ENCODE peak calls at places on chromosomes 6 and 20, in nine cellular contexts. D is uterus, O is HFFc6, F is HL-60, B is heart right ventricle, P is astrocyte of the spinal cord, X is choroid plexus epithelial cell, Q is AG10803, T is IMR-90. H is an unnamed sample.

GRCh38 chr6:108562503-108562993 is 1.8 kb downstream of the FOXO3 start:
- DNase-seq in Q (peak), F (peak), O (peak), P (peak), D (peak), B (peak), X (peak), T (peak), H (peak)

GRCh38 chr6:134303903-134304302 is 14.0 kb downstream of the SGK1 start:
- DNase-seq in D (no peak), X (peak), O (no peak), F (no peak), T (peak), P (no peak), Q (peak), B (no peak), H (no peak)

GRCh38 chr6:140346461-140346860 is 972.0 kb upstream of the CITED2 start:
- DNase-seq in P (peak), F (no peak), T (peak), B (no peak), D (no peak), Q (peak), O (peak), X (peak), H (peak)

GRCh38 chr6:8392569-8392968 is 42.8 kb downstream of the SLC35B3 start:
- DNase-seq in D (no peak), P (no peak), X (no peak), B (no peak), O (no peak), Q (no peak), T (no peak), F (no peak), H (no peak)

GRCh38 chr20:44092551-44093248 is 94.3 kb downstream of the JPH2 start:
- DNase-seq in D (no peak), X (peak), P (peak), F (peak), O (peak), T (peak), Q (peak), B (no peak), H (peak)

GRCh38 chr6:30707281-30707850 is 9.7 kb downstream of the MDC1 start:
- DNase-seq in D (no peak), X (peak), P (no peak), B (no peak), F (no peak), O (no peak), T (no peak), Q (no peak), H (peak)

GRCh38 chr20:61743606-61744005 is 322.1 kb downstream of the TAF4 start:
- DNase-seq in D (no peak), O (no peak), P (no peak), F (no peak), X (no peak), Q (no peak), T (no peak), B (no peak), H (no peak)

GRCh38 chr6:110534731-110535164 is 58.3 kb upstream of the SLC22A16 start:
- DNase-seq in O (peak), B (no peak), T (peak), F (no peak), P (peak), X (peak), Q (peak), D (no peak), H (peak)

GRCh38 chr20:57748601-57749130 is 38.9 kb upstream of the PMEPA1 start:
- DNase-seq in B (peak), T (peak), Q (peak), P (peak), D (peak), X (peak), F (no peak), O (peak), H (peak)

GRCh38 chr6:167588181-167588919 is 238.4 kb upstream of the AFDN start:
- DNase-seq in X (peak), F (no peak), D (no peak), O (no peak), T (no peak), Q (no peak), B (no peak), P (peak), H (no peak)

GRCh38 chr20:64116541-64117423 is 9.4 kb upstream of the NPBWR2 start:
- DNase-seq in F (no peak), T (no peak), Q (no peak), D (no peak), O (no peak), P (no peak), X (no peak), B (no peak), H (no peak)

GRCh38 chr6:156991971-156992370 is 214.8 kb downstream of the ARID1B start:
- DNase-seq in B (no peak), O (peak), D (no peak), Q (no peak), X (peak), T (peak), P (peak), F (no peak), H (no peak)

GRCh38 chr20:18443841-18444240 is 23.0 kb downstream of the DZANK1 start:
- DNase-seq in X (peak), Q (peak), B (no peak), F (no peak), D (no peak), T (peak), P (peak), O (peak), H (peak)

GRCh38 chr20:15482525-15482924 is 1090.7 kb downstream of the KIF16B start:
- DNase-seq in F (no peak), B (no peak), O (no peak), Q (no peak), P (no peak), X (no peak), T (no peak), D (no peak), H (peak)

GRCh38 chr6:110320307-110320706 is 37.8 kb downstream of the METTL24 start:
- DNase-seq in O (no peak), B (no peak), F (no peak), X (no peak), D (no peak), T (no peak), Q (no peak), P (no peak), H (no peak)

DNA sequence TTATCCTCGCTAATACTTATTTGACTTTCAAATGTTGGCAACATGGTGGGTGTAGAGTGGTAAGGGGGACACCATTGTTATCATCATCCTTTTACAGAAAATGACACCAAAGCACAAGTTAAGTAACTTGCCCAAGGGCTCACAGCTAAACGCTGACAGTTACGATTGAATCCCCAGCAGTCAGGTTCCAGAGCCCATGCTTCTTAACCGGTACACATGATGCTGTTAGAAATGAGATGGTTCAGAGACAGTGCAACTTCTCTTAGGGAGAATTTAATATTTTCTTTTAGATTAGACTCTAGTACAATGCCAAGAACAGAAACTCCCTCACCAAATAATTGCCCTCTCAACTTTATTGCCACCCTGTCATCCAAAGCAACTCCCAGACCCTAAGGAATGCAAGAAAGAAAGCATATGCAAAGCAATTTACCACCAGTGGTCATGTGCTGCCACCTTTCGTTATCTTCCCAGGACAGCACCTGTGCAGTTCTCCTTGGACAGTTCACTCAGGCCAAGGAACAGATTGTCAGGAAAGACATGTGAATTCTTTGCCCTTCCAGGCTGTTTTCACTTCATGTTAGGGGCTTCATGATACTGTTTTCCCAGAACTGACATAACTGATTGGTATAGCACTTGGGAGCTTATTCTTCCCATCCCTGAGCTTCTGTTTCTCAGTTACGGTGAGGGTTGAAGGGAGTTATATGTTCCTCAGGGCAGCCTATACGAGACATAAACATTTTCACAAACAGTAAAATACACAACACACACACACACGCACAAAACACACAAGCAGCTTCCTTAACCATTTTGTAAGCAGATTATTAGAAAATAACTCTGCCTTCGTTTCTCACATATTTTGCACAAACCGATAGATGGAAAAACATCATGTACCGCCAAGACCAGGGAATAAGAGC is 5.1 kb downstream of the HLA-DMA start:
- DNase-seq in T (peak), D (no peak), O (peak), P (peak), X (peak), B (no peak), F (peak), Q (peak), H (peak)
- TF ChIP-seq CTCF in T (peak), D (peak), O (peak), P (peak), X (peak), B (no peak), F (peak), Q (peak), H (peak)

GRCh38 chr6:116511424-116512131 is at the start of gene CALHM5:
- DNase-seq in D (peak), Q (peak), T (peak), X (peak), B (peak), F (no peak), O (peak), P (peak), H (peak)
- TF ChIP-seq CTCF in D (peak), Q (peak), T (peak), X (peak), B (peak), F (no peak), O (peak), P (peak), H (peak)

GRCh38 chr6:168782211-168782729 is 341.3 kb downstream of the SMOC2 start:
- DNase-seq in X (no peak), Q (no peak), D (no peak), O (no peak), T (no peak), B (no peak), P (no peak), F (no peak), H (no peak)

GRCh38 chr6:168791916-168792315 is 350.9 kb downstream of the SMOC2 start:
- DNase-seq in B (no peak), F (no peak), Q (no peak), T (no peak), P (no peak), O (no peak), X (no peak), D (no peak), H (no peak)

GRCh38 chr6:168789699-168790098 is 348.7 kb downstream of the SMOC2 start:
- DNase-seq in F (no peak), P (no peak), O (no peak), X (no peak), Q (no peak), D (no peak), B (no peak), T (no peak), H (no peak)

GRCh38 chr6:168784426-168784825 is 343.4 kb downstream of the SMOC2 start:
- DNase-seq in F (no peak), T (no peak), X (no peak), D (no peak), Q (no peak), O (no peak), P (no peak), B (no peak), H (no peak)

DNA sequence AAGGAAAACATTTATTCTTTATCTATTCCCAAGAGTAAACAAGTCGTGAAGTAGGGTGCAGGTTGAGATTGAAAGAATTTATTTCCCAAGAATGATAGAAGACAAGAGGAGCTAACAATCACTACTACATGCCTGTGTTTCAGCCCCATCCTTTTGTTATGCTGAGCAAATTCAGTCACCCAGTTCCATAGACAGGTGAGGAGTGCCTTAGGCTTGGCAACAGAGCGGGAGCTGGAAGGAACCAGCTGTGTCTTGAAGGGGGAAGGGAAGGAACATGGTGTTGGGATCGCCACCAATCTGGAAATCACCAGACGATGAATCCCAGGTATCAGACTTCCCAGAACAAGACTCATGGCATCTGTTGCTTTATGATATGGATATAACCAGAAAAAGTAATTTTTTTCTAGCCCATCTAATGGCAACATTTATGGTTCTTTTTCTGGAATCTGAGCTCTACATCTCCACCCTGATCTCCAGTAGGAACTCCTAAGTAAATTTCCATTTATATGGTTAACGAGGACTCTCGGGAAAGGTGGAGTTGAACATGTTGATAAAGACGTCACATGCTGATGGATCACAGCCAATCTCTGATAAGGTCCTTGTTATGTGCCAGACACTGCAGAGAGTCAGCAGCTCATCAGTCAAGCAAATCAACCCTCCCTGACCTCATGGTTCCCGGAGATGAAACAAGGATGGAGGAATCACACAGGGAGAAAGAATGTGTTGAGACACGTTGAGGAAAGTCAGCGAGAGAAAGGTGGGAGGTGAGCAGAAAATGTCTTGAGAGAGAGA is 344.9 kb downstream of the SMOC2 start:
- DNase-seq in P (no peak), F (no peak), D (no peak), B (no peak), Q (no peak), T (no peak), O (no peak), X (no peak), H (no peak)
- TF ChIP-seq CTCF in P (no peak), F (no peak), D (no peak), B (no peak), Q (no peak), T (no peak), O (no peak), X (no peak), H (no peak)

DNA sequence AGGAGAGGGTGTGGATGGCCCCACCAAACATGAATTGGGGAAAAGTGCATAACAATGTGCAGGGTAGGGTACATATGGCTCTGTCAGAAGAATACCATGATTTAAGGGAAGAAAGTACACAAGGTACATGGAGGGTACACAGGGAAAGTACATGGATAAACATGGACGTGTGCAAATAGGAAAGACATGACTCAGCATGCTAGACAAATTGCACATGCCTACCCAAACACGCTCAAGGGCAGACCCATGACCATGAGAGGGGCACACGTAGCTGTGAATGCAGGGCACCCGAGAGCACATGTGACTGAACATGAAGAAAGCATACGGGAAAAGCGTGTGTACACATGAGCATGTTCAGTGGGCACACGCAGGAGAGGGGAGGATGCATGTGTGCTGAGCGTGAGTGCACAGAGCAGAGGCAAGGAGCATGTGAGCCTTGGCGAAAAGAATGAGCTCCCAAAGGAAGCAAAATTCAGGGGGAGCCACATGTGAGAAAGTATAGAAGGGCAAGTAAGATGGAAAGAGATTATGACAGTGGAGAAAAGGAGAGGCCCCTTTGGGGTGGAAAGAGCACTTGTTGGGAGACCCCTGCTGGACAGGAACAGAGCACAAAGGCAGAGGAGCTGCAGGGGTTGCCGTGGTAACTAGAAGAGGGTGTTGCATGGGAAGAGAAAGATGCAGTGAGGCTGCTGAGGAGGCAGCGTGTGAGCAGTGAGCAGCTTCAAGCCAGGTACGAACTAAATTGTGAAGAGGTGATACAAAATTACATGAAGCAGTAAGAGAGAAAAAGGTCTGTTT is 17.8 kb downstream of the OR2H2 start:
- DNase-seq in Q (no peak), X (peak), T (peak), O (peak), D (no peak), P (no peak), B (no peak), F (no peak), H (peak)
- TF ChIP-seq CTCF in Q (no peak), X (peak), T (peak), O (peak), D (no peak), P (peak), B (no peak), F (no peak), H (no peak)